ENCODE peak calls at places on chromosomes 7 and 10, in seven cellular contexts. X, G, H, E, W, A and Y are unnamed samples.

GRCh38 chr10:11424456-11425287 is 186.8 kb downstream of the USP6NL start:
- DNase-seq in X (peak; percentile 38), G (peak; percentile 22), H (peak; percentile 30), E (peak; percentile 37), W (peak; percentile 36), A (no peak), Y (no peak)

GRCh38 chr7:15750741-15751140 is 64.3 kb upstream of the MEOX2 start:
- DNase-seq in X (no peak), G (no peak), H (no peak), E (no peak), W (no peak), A (no peak), Y (no peak)

GRCh38 chr10:30736685-30737232 is 107.2 kb upstream of the LYZL2 start:
- DNase-seq in X (no peak), G (peak; percentile 100), H (no peak), E (no peak), W (peak; percentile 100), A (no peak), Y (no peak)

GRCh38 chr7:2120251-2120660 is 112.5 kb downstream of the MAD1L1 start:
- DNase-seq in X (no peak), G (no peak), H (no peak), E (no peak), W (no peak), A (peak; percentile 23), Y (no peak)

GRCh38 chr10:22823109-22823508 is 104.7 kb upstream of the ARMC3 start:
- DNase-seq in X (no peak), G (peak; percentile 95), H (no peak), E (no peak), W (peak; percentile 85), A (no peak), Y (no peak)

GRCh38 chr7:157415486-157415885 is 78.7 kb downstream of the DNAJB6 start:
- DNase-seq in X (no peak), G (no peak), H (no peak), E (no peak), W (no peak), A (no peak), Y (no peak)

GRCh38 chr7:42161723-42162122 is 75.3 kb downstream of the GLI3 start:
- DNase-seq in X (no peak), G (no peak), H (no peak), E (no peak), W (no peak), A (no peak), Y (no peak)

GRCh38 chr7:39051707-39052106 is 74.0 kb downstream of the POU6F2 start:
- DNase-seq in X (no peak), G (no peak), H (no peak), E (no peak), W (no peak), A (no peak), Y (no peak)

GRCh38 chr7:99210265-99210970 is 2.5 kb upstream of the KPNA7 start:
- DNase-seq in X (no peak), G (no peak), H (no peak), E (no peak), W (no peak), A (no peak), Y (no peak)

GRCh38 chr7:90345548-90346319 is 782 bp upstream of the GTPBP10 start:
- DNase-seq in X (no peak), G (peak; percentile 61), H (no peak), E (peak; percentile 26), W (peak; percentile 42), A (no peak), Y (no peak)

GRCh38 chr10:95756061-95756751 is at the start of gene ENTPD1:
- DNase-seq in X (no peak), G (no peak), H (peak; percentile 10), E (peak; percentile 57), W (peak; percentile 12), A (no peak), Y (no peak)

GRCh38 chr7:118214833-118215182 is 9.7 kb upstream of the ANKRD7 start:
- DNase-seq in X (no peak), G (no peak), H (no peak), E (no peak), W (no peak), A (no peak), Y (no peak)

GRCh38 chr7:155381852-155382801 is 75.8 kb upstream of the EN2 start:
- DNase-seq in X (no peak), G (no peak), H (peak; percentile 50), E (no peak), W (no peak), A (no peak), Y (no peak)

GRCh38 chr10:18659784-18660561 is 742 bp downstream of the ARL5B start:
- DNase-seq in X (no peak), G (no peak), H (peak; percentile 55), E (no peak), W (peak; percentile 31), A (no peak), Y (no peak)

GRCh38 chr7:83468251-83468739 is 180.6 kb downstream of the SEMA3E start:
- DNase-seq in X (peak; percentile 77), G (peak; percentile 98), H (peak; percentile 12), E (peak; percentile 72), W (peak; percentile 99), A (no peak), Y (peak; percentile 71)

GRCh38 chr7:133011746-133012145 is 70.1 kb downstream of the CHCHD3 start:
- DNase-seq in X (no peak), G (no peak), H (no peak), E (no peak), W (no peak), A (no peak), Y (no peak)

GRCh38 chr10:128151031-128151430 is 24.8 kb upstream of the MKI67 start:
- DNase-seq in X (no peak), G (no peak), H (no peak), E (no peak), W (no peak), A (no peak), Y (no peak)

GRCh38 chr7:73623798-73624668 is at the start of gene MLXIPL:
- DNase-seq in X (peak; percentile 51), G (no peak), H (peak; percentile 92), E (peak; percentile 14), W (no peak), A (peak; percentile 20), Y (peak; percentile 83)

GRCh38 chr10:114262478-114262877 is 23.4 kb downstream of the VWA2 start:
- DNase-seq in X (no peak), G (no peak), H (no peak), E (no peak), W (no peak), A (no peak), Y (no peak)

GRCh38 chr10:96468845-96469244 is 44.9 kb downstream of the TLL2 start:
- DNase-seq in X (no peak), G (no peak), H (no peak), E (no peak), W (no peak), A (no peak), Y (no peak)

GRCh38 chr7:54014765-54015164 is 527.4 kb upstream of the VSTM2A start:
- DNase-seq in X (no peak), G (no peak), H (no peak), E (no peak), W (no peak), A (no peak), Y (no peak)

GRCh38 chr7:2825595-2826227 is 18.4 kb downstream of the GNA12 start:
- DNase-seq in X (no peak), G (no peak), H (no peak), E (no peak), W (peak; percentile 35), A (no peak), Y (no peak)

GRCh38 chr7:33821970-33822369 is 83.4 kb upstream of the BMPER start:
- DNase-seq in X (no peak), G (no peak), H (no peak), E (no peak), W (no peak), A (no peak), Y (no peak)

GRCh38 chr10:121631296-121631695 is 33.1 kb upstream of the FGFR2 start:
- DNase-seq in X (no peak), G (no peak), H (no peak), E (no peak), W (no peak), A (no peak), Y (no peak)

GRCh38 chr7:51016546-51016945 is 233.8 kb upstream of the GRB10 start:
- DNase-seq in X (no peak), G (no peak), H (no peak), E (no peak), W (no peak), A (no peak), Y (peak; percentile 11)

GRCh38 chr7:79182283-79182682 is 271.2 kb downstream of the MAGI2 start:
- DNase-seq in X (no peak), G (peak; percentile 89), H (no peak), E (no peak), W (peak; percentile 90), A (no peak), Y (no peak)

GRCh38 chr10:94076325-94076841 is 82.7 kb downstream of the PLCE1 start:
- DNase-seq in X (no peak), G (peak; percentile 51), H (peak; percentile 7), E (peak; percentile 11), W (peak; percentile 71), A (no peak), Y (no peak)

GRCh38 chr7:158406364-158406763 is 181.3 kb downstream of the PTPRN2 start:
- DNase-seq in X (no peak), G (no peak), H (no peak), E (no peak), W (no peak), A (no peak), Y (no peak)

GRCh38 chr10:6275022-6275997 is 72.6 kb downstream of the PFKFB3 start:
- DNase-seq in X (peak; percentile 61), G (peak; percentile 99), H (peak; percentile 21), E (peak; percentile 67), W (peak; percentile 99), A (peak; percentile 82), Y (peak; percentile 97)

GRCh38 chr10:103917326-103918052 is 495 bp downstream of the STN1 start:
- DNase-seq in X (peak; percentile 37), G (peak; percentile 37), H (peak; percentile 70), E (no peak), W (peak; percentile 46), A (no peak), Y (peak; percentile 64)

GRCh38 chr7:82179311-82179710 is 264.3 kb downstream of the CACNA2D1 start:
- DNase-seq in X (no peak), G (no peak), H (no peak), E (no peak), W (peak; percentile 31), A (no peak), Y (no peak)

GRCh38 chr10:13382759-13383753 is 35.0 kb upstream of the SEPHS1 start:
- DNase-seq in X (no peak), G (no peak), H (peak; percentile 18), E (no peak), W (no peak), A (no peak), Y (no peak)

GRCh38 chr7:28984631-28985030 is 26.5 kb upstream of the TRIL start:
- DNase-seq in X (no peak), G (peak; percentile 87), H (no peak), E (peak; percentile 32), W (peak; percentile 85), A (no peak), Y (peak; percentile 69)

GRCh38 chr10:101050206-101051069 is 11.4 kb upstream of the KAZALD1 start:
- DNase-seq in X (no peak), G (no peak), H (no peak), E (no peak), W (no peak), A (peak; percentile 70), Y (peak; percentile 52)

GRCh38 chr10:6074489-6075301 is 12.5 kb upstream of the IL2RA start:
- DNase-seq in X (no peak), G (peak; percentile 94), H (no peak), E (no peak), W (peak; percentile 86), A (no peak), Y (no peak)

GRCh38 chr7:158586499-158587191 is 978 bp downstream of the PTPRN2 start:
- DNase-seq in X (no peak), G (no peak), H (peak; percentile 42), E (no peak), W (no peak), A (no peak), Y (no peak)

GRCh38 chr7:7439564-7439963 is 96.1 kb downstream of the COL28A1 start:
- DNase-seq in X (no peak), G (no peak), H (no peak), E (no peak), W (no peak), A (no peak), Y (no peak)

GRCh38 chr10:1712314-1712713 is 25.0 kb downstream of the ADARB2 start:
- DNase-seq in X (no peak), G (no peak), H (no peak), E (no peak), W (no peak), A (no peak), Y (no peak)